ENCODE peak calls at places on chromosomes 7 and 10, in four cellular contexts. One of them, this sample, is unnamed.

GRCh38 chr10:22712246-22712958 is 2.0 kb downstream of the PIP4K2A start:
- DNase-seq in H1: no peak
- DNase-seq in HepG2: no peak
- DNase-seq in GM12878: no peak
- DNase-seq in this sample: no peak

GRCh38 chr10:93757766-93758509 is at the start of gene LGI1:
- DNase-seq in H1: no peak
- DNase-seq in HepG2: no peak
- DNase-seq in GM12878: no peak
- DNase-seq in this sample: no peak

GRCh38 chr10:133282846-133283390 is 6.2 kb upstream of the ADAM8 start:
- DNase-seq in H1: no peak
- DNase-seq in HepG2: no peak
- DNase-seq in GM12878: no peak
- DNase-seq in this sample: no peak

GRCh38 chr7:44281811-44282600 is 43.4 kb downstream of the CAMK2B start:
- DNase-seq in H1: no peak
- DNase-seq in HepG2: no peak
- DNase-seq in GM12878: no peak
- DNase-seq in this sample: no peak

GRCh38 chr7:98222533-98223195 is 11.4 kb downstream of the BHLHA15 start:
- DNase-seq in H1: no peak
- DNase-seq in HepG2: no peak
- DNase-seq in GM12878: no peak
- DNase-seq in this sample: no peak

GRCh38 chr7:36129048-36129534 is 24.0 kb upstream of the EEPD1 start:
- DNase-seq in H1: no peak
- DNase-seq in HepG2: peak
- DNase-seq in GM12878: no peak
- DNase-seq in this sample: no peak

GRCh38 chr10:131723601-131724530 is 176.9 kb upstream of the PPP2R2D start:
- DNase-seq in H1: no peak
- DNase-seq in HepG2: no peak
- DNase-seq in GM12878: no peak
- DNase-seq in this sample: no peak

GRCh38 chr10:63723741-63724140 is 202.5 kb downstream of the REEP3 start:
- DNase-seq in H1: no peak
- DNase-seq in HepG2: no peak
- DNase-seq in GM12878: no peak
- DNase-seq in this sample: no peak

GRCh38 chr10:15262036-15262713 is 93.7 kb upstream of the NMT2 start:
- DNase-seq in H1: no peak
- DNase-seq in HepG2: peak
- DNase-seq in GM12878: no peak
- DNase-seq in this sample: no peak

GRCh38 chr10:63257784-63258183 is 124.7 kb downstream of the NRBF2 start:
- DNase-seq in H1: no peak
- DNase-seq in HepG2: no peak
- DNase-seq in GM12878: no peak
- DNase-seq in this sample: no peak

GRCh38 chr10:22911889-22912762 is 15.7 kb upstream of the ARMC3 start:
- DNase-seq in H1: no peak
- DNase-seq in HepG2: peak
- DNase-seq in GM12878: no peak
- DNase-seq in this sample: no peak

GRCh38 chr10:99523251-99523773 is 9.4 kb upstream of the NKX2-3 start:
- DNase-seq in H1: peak
- DNase-seq in HepG2: no peak
- DNase-seq in GM12878: no peak
- DNase-seq in this sample: no peak

GRCh38 chr10:86254526-86255174 is 111.9 kb downstream of the GRID1 start:
- DNase-seq in H1: peak
- DNase-seq in HepG2: no peak
- DNase-seq in GM12878: no peak
- DNase-seq in this sample: no peak

GRCh38 chr7:129607471-129608120 is 3.9 kb upstream of the NRF1 start:
- DNase-seq in H1: peak
- DNase-seq in HepG2: no peak
- DNase-seq in GM12878: no peak
- DNase-seq in this sample: no peak

GRCh38 chr7:100566018-100566531 is 7.6 kb downstream of the SAP25 start:
- DNase-seq in H1: no peak
- DNase-seq in HepG2: no peak
- DNase-seq in GM12878: no peak
- DNase-seq in this sample: no peak

GRCh38 chr10:133339708-133340380 is 3.1 kb upstream of the CALY start:
- DNase-seq in H1: no peak
- DNase-seq in HepG2: no peak
- DNase-seq in GM12878: no peak
- DNase-seq in this sample: no peak

GRCh38 chr7:24705481-24705954 is 51.7 kb downstream of the GSDME start:
- DNase-seq in H1: peak
- DNase-seq in HepG2: no peak
- DNase-seq in GM12878: no peak
- DNase-seq in this sample: no peak

GRCh38 chr10:72069751-72070501 is 18.4 kb downstream of the SPOCK2 start:
- DNase-seq in H1: peak
- DNase-seq in HepG2: no peak
- DNase-seq in GM12878: no peak
- DNase-seq in this sample: no peak

GRCh38 chr7:66921396-66921917 is 432 bp downstream of the TMEM248 start:
- DNase-seq in H1: peak
- DNase-seq in HepG2: no peak
- DNase-seq in GM12878: no peak
- DNase-seq in this sample: no peak

GRCh38 chr7:109179601-109180000 is 609.9 kb downstream of the DNAJB9 start:
- DNase-seq in H1: no peak
- DNase-seq in HepG2: no peak
- DNase-seq in GM12878: no peak
- DNase-seq in this sample: no peak

GRCh38 chr7:82443801-82444219 is 233 bp upstream of the CACNA2D1 start:
- DNase-seq in H1: peak
- DNase-seq in HepG2: no peak
- DNase-seq in GM12878: no peak
- DNase-seq in this sample: peak

GRCh38 chr10:61024801-61025201 is 80.8 kb upstream of the RHOBTB1 start:
- DNase-seq in H1: no peak
- DNase-seq in HepG2: peak
- DNase-seq in GM12878: no peak
- DNase-seq in this sample: no peak

GRCh38 chr7:112134039-112134438 is 72.2 kb downstream of the DOCK4 start:
- DNase-seq in H1: no peak
- DNase-seq in HepG2: no peak
- DNase-seq in GM12878: no peak
- DNase-seq in this sample: no peak

GRCh38 chr7:57819491-57819981 is 369.6 kb downstream of the ZNF716 start:
- DNase-seq in H1: no peak
- DNase-seq in HepG2: no peak
- DNase-seq in GM12878: no peak
- DNase-seq in this sample: no peak

GRCh38 chr10:106987362-106987761 is 177.1 kb downstream of the SORCS1 start:
- DNase-seq in H1: no peak
- DNase-seq in HepG2: no peak
- DNase-seq in GM12878: no peak
- DNase-seq in this sample: no peak

GRCh38 chr7:4561775-4562174 is 120.3 kb upstream of the FOXK1 start:
- DNase-seq in H1: no peak
- DNase-seq in HepG2: no peak
- DNase-seq in GM12878: no peak
- DNase-seq in this sample: peak

GRCh38 chr10:108358912-108359311 is 1194.4 kb upstream of the SORCS1 start:
- DNase-seq in H1: no peak
- DNase-seq in HepG2: peak
- DNase-seq in GM12878: peak
- DNase-seq in this sample: no peak

GRCh38 chr10:67015225-67015624 is 89.4 kb downstream of the LRRTM3 start:
- DNase-seq in H1: no peak
- DNase-seq in HepG2: no peak
- DNase-seq in GM12878: no peak
- DNase-seq in this sample: no peak

GRCh38 chr7:157905740-157906461 is 569.1 kb downstream of the DNAJB6 start:
- DNase-seq in H1: peak
- DNase-seq in HepG2: no peak
- DNase-seq in GM12878: no peak
- DNase-seq in this sample: peak

GRCh38 chr10:101903827-101904520 is 60.4 kb upstream of the KCNIP2 start:
- DNase-seq in H1: no peak
- DNase-seq in HepG2: no peak
- DNase-seq in GM12878: peak
- DNase-seq in this sample: no peak

GRCh38 chr10:58412502-58412961 is 27.3 kb downstream of the TFAM start:
- DNase-seq in H1: no peak
- DNase-seq in HepG2: peak
- DNase-seq in GM12878: no peak
- DNase-seq in this sample: peak

GRCh38 chr7:157446322-157446721 is 109.5 kb downstream of the DNAJB6 start:
- DNase-seq in H1: no peak
- DNase-seq in HepG2: no peak
- DNase-seq in GM12878: no peak
- DNase-seq in this sample: no peak

GRCh38 chr7:28688651-28689050 is 269.5 kb downstream of the TRIL start:
- DNase-seq in H1: no peak
- DNase-seq in HepG2: no peak
- DNase-seq in GM12878: no peak
- DNase-seq in this sample: no peak

GRCh38 chr7:151247611-151248176 is 800 bp downstream of the SMARCD3 start:
- DNase-seq in H1: peak
- DNase-seq in HepG2: no peak
- DNase-seq in GM12878: no peak
- DNase-seq in this sample: no peak

GRCh38 chr7:151250181-151251095 is 1.9 kb upstream of the SMARCD3 start:
- DNase-seq in H1: no peak
- DNase-seq in HepG2: no peak
- DNase-seq in GM12878: no peak
- DNase-seq in this sample: no peak

GRCh38 chr7:151249732-151250072 is 1.2 kb upstream of the SMARCD3 start:
- DNase-seq in H1: no peak
- DNase-seq in HepG2: no peak
- DNase-seq in GM12878: no peak
- DNase-seq in this sample: no peak

GRCh38 chr7:151248191-151249033 is at the start of gene SMARCD3:
- DNase-seq in H1: peak
- DNase-seq in HepG2: peak
- DNase-seq in GM12878: no peak
- DNase-seq in this sample: no peak

GRCh38 chr7:151249034-151249731 is 689 bp upstream of the SMARCD3 start:
- DNase-seq in H1: peak
- DNase-seq in HepG2: no peak
- DNase-seq in GM12878: no peak
- DNase-seq in this sample: no peak
- H3K4me3 ChIP-seq in H1: peak
- H3K4me3 ChIP-seq in HepG2: peak
- H3K4me3 ChIP-seq in GM12878: no peak
- H3K4me3 ChIP-seq in this sample: peak

GRCh38 chr10:100735087-100735344 is 10.4 kb upstream of the PAX2 start:
- DNase-seq in H1: no peak
- DNase-seq in HepG2: no peak
- DNase-seq in GM12878: no peak
- DNase-seq in this sample: no peak

GRCh38 chr10:100736809-100737358 is 8.5 kb upstream of the PAX2 start:
- DNase-seq in H1: no peak
- DNase-seq in HepG2: no peak
- DNase-seq in GM12878: no peak
- DNase-seq in this sample: no peak

GRCh38 chr10:100734295-100735086 is 10.9 kb upstream of the PAX2 start:
- DNase-seq in H1: peak
- DNase-seq in HepG2: no peak
- DNase-seq in GM12878: no peak
- DNase-seq in this sample: no peak

GRCh38 chr10:100736144-100736808 is 9.1 kb upstream of the PAX2 start:
- DNase-seq in H1: no peak
- DNase-seq in HepG2: no peak
- DNase-seq in GM12878: no peak
- DNase-seq in this sample: no peak

DNA sequence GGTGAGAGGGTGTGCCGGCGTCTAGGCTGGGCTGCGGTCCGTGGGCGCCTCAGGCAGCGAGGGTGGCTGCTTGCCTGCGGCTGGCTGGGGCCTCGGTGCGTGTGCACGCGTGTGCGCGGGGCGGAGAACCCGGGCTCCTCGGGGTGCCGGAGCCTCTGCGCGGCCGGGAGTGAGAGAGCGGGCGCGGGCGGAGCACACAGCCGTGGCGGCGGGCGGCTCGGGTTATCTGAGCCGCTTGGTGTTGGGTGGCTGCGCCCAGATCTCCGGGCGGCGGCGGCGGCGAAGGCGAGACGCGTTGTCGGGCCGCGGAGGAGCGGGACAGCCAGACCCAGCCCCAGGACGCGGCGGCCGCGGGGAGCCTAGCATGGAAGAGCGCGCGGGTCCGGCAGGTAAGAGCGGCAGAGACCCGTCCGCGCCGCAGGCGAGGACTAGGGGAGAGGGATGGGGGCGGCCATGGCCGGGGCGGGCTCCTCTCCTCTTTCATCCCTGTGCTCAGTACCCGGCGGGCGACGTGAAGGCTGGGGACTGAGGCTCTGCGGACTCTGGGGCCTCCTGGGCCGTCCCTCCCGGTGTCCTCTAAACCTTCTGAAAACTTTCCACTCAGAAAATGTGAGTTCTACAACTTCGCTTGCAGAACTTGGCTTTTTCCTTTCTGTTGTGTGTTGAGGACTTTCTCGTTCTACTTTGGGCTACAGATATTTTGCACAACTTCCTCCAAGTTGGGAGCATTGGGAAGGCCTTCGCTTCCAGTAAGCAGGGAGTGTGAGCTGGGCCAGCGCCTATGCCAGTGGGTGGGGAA is 9.8 kb upstream of the PAX2 start:
- DNase-seq in H1: peak
- DNase-seq in HepG2: no peak
- DNase-seq in GM12878: no peak
- DNase-seq in this sample: no peak
- TF ChIP-seq SUZ12 in H1: peak
- TF ChIP-seq SUZ12 in HepG2: no peak
- TF ChIP-seq SUZ12 in GM12878: peak
- TF ChIP-seq SUZ12 in this sample: peak

GRCh38 chr10:97508342-97508741 is 9.6 kb downstream of the UBTD1 start:
- DNase-seq in H1: no peak
- DNase-seq in HepG2: no peak
- DNase-seq in GM12878: no peak
- DNase-seq in this sample: no peak
- TF ChIP-seq ZNF274 in H1: no peak
- TF ChIP-seq ZNF274 in HepG2: no peak
- TF ChIP-seq ZNF274 in GM12878: no peak
- TF ChIP-seq ZNF274 in this sample: no peak

DNA sequence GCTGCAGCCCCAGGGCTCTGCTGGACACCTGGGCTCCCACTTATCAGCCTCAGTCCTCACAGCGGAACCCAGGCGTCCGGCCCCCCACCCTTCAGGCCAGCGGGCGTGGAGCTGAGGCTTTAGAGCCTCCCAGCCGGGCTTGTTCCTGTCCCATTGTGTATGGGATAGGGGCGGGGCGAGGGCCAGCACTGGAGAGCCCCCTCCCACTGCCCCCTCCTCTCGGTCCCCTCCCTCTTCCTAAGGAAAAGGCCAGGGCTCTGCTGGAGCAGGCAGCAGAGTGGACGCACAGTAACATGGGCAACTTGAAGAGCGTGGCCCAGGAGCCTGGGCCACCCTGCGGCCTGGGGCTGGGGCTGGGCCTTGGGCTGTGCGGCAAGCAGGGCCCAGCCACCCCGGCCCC is 2.7 kb downstream of the NOS3 start:
- DNase-seq in H1: no peak
- DNase-seq in HepG2: no peak
- DNase-seq in GM12878: no peak
- DNase-seq in this sample: no peak
- H3K4me3 ChIP-seq in H1: no peak
- H3K4me3 ChIP-seq in HepG2: no peak
- H3K4me3 ChIP-seq in GM12878: no peak
- H3K4me3 ChIP-seq in this sample: no peak

This sample was measured in NT2/D1.